ENCODE peak calls at places on chromosomes 5 and 9, in ten cellular contexts. R, N, Y, H, J, T, W, Q, O and X are unnamed samples.

GRCh38 chr9:18626046-18626698 is 152.2 kb downstream of the ADAMTSL1 start:
- DNase-seq in R (no peak), N (peak), Y (no peak), H (no peak), J (no peak), T (no peak), W (no peak), Q (no peak), O (no peak), X (no peak)

GRCh38 chr5:111345731-111346130 is 121.5 kb downstream of the CAMK4 start:
- DNase-seq in R (no peak), N (no peak), Y (no peak), H (no peak), J (no peak), T (no peak), W (peak), Q (no peak), O (no peak), X (no peak)

GRCh38 chr5:81409845-81410369 is 16.0 kb upstream of the ACOT12 start:
- DNase-seq in R (no peak), N (no peak), Y (no peak), H (no peak), J (no peak), T (no peak), W (no peak), Q (no peak), O (no peak), X (no peak)

GRCh38 chr5:170111088-170111796 is 5.5 kb downstream of the FOXI1 start:
- DNase-seq in R (no peak), N (no peak), Y (no peak), H (no peak), J (no peak), T (no peak), W (no peak), Q (no peak), O (no peak), X (no peak)

GRCh38 chr9:94511134-94511942 is 43.5 kb upstream of the PCAT7 start:
- DNase-seq in R (no peak), N (no peak), Y (no peak), H (no peak), J (peak), T (no peak), W (no peak), Q (no peak), O (no peak), X (no peak)

GRCh38 chr5:176803943-176804498 is 6.3 kb upstream of the UNC5A start:
- DNase-seq in R (no peak), N (no peak), Y (no peak), H (peak), J (no peak), T (no peak), W (no peak), Q (no peak), O (no peak), X (peak)

GRCh38 chr5:56814361-56814962 is 887 bp upstream of the MAP3K1 start:
- DNase-seq in R (peak), N (no peak), Y (no peak), H (no peak), J (no peak), T (no peak), W (no peak), Q (peak), O (no peak), X (peak)

GRCh38 chr5:14415516-14416074 is 166.0 kb upstream of the OTULINL start:
- DNase-seq in R (peak), N (no peak), Y (no peak), H (no peak), J (no peak), T (no peak), W (no peak), Q (no peak), O (no peak), X (no peak)

GRCh38 chr5:171627936-171628335 is 157.7 kb upstream of the SMIM23 start:
- DNase-seq in R (no peak), N (no peak), Y (no peak), H (no peak), J (no peak), T (no peak), W (no peak), Q (no peak), O (no peak), X (no peak)

GRCh38 chr5:167678457-167678856 is 613.0 kb upstream of the WWC1 start:
- DNase-seq in R (no peak), N (no peak), Y (no peak), H (no peak), J (peak), T (no peak), W (no peak), Q (no peak), O (no peak), X (no peak)

GRCh38 chr5:82386576-82386975 is 108.4 kb upstream of the RPS23 start:
- DNase-seq in R (no peak), N (no peak), Y (no peak), H (no peak), J (peak), T (no peak), W (no peak), Q (no peak), O (no peak), X (no peak)

GRCh38 chr5:127399068-127399467 is 108.5 kb downstream of the MEGF10 start:
- DNase-seq in R (no peak), N (no peak), Y (no peak), H (no peak), J (no peak), T (no peak), W (no peak), Q (no peak), O (no peak), X (no peak)

GRCh38 chr5:168531191-168531590 is 2.1 kb downstream of the FBLL1 start:
- DNase-seq in R (no peak), N (no peak), Y (no peak), H (no peak), J (no peak), T (no peak), W (no peak), Q (no peak), O (no peak), X (no peak)

GRCh38 chr5:114729986-114730385 is 368.1 kb downstream of the KCNN2 start:
- DNase-seq in R (no peak), N (no peak), Y (no peak), H (no peak), J (no peak), T (no peak), W (no peak), Q (no peak), O (no peak), X (no peak)

GRCh38 chr9:124297553-124297905 is 39.8 kb downstream of the NEK6 start:
- DNase-seq in R (no peak), N (peak), Y (peak), H (peak), J (peak), T (peak), W (peak), Q (no peak), O (no peak), X (no peak)

GRCh38 chr5:112219000-112219399 is 200.1 kb downstream of the EPB41L4A start:
- DNase-seq in R (no peak), N (no peak), Y (no peak), H (no peak), J (no peak), T (no peak), W (no peak), Q (no peak), O (no peak), X (no peak)

GRCh38 chr5:90947667-90948066 is 389.1 kb downstream of the ADGRV1 start:
- DNase-seq in R (no peak), N (no peak), Y (no peak), H (no peak), J (no peak), T (no peak), W (no peak), Q (no peak), O (no peak), X (no peak)

GRCh38 chr5:72956324-72957140 is 691 bp downstream of the FCHO2 start:
- DNase-seq in R (peak), N (peak), Y (no peak), H (peak), J (peak), T (peak), W (peak), Q (peak), O (peak), X (peak)

GRCh38 chr5:127801751-127802476 is 98.7 kb downstream of the CCDC192 start:
- DNase-seq in R (no peak), N (no peak), Y (no peak), H (peak), J (no peak), T (no peak), W (no peak), Q (no peak), O (no peak), X (no peak)

GRCh38 chr9:129379181-129379836 is 201.2 kb upstream of the IER5L start:
- DNase-seq in R (no peak), N (no peak), Y (no peak), H (no peak), J (no peak), T (no peak), W (no peak), Q (no peak), O (no peak), X (no peak)